ENCODE peak calls at places on chromosomes 13 and 19, in seven cellular contexts. One of them, this sample, is unnamed. For H3K36me3, the result is how much of the 10 kb centered on the place peaks cover.

GRCh38 chr13:49386664-49387063 is 57.2 kb downstream of the CAB39L start:
- DNase-seq in naive thymus-derived CD4-positive, alpha-beta T cell: no peak
- DNase-seq in suprapubic skin: no peak
- DNase-seq in GM23338: no peak
- DNase-seq in body of pancreas: no peak
- DNase-seq in MM.1S: no peak
- DNase-seq in colonic mucosa: no peak
- DNase-seq in this sample: no peak

GRCh38 chr19:48330012-48330681 is 4.8 kb downstream of the EMP3 start:
- DNase-seq in GM23338: peak
- DNase-seq in body of pancreas: peak
- DNase-seq in colonic mucosa: peak
- DNase-seq in naive thymus-derived CD4-positive, alpha-beta T cell: peak
- DNase-seq in suprapubic skin: peak
- DNase-seq in MM.1S: peak
- DNase-seq in this sample: peak

GRCh38 chr19:18743281-18743825 is 47.8 kb downstream of the COMP start:
- DNase-seq in colonic mucosa: peak
- DNase-seq in suprapubic skin: no peak
- DNase-seq in naive thymus-derived CD4-positive, alpha-beta T cell: no peak
- DNase-seq in GM23338: no peak
- DNase-seq in body of pancreas: peak
- DNase-seq in MM.1S: no peak
- DNase-seq in this sample: no peak

GRCh38 chr13:44895584-44895983 is 93.7 kb downstream of the NUFIP1 start:
- DNase-seq in suprapubic skin: no peak
- DNase-seq in MM.1S: no peak
- DNase-seq in colonic mucosa: no peak
- DNase-seq in GM23338: no peak
- DNase-seq in body of pancreas: no peak
- DNase-seq in naive thymus-derived CD4-positive, alpha-beta T cell: no peak
- DNase-seq in this sample: no peak

GRCh38 chr13:55013051-55013450 is 1984.4 kb downstream of the OLFM4 start:
- DNase-seq in body of pancreas: no peak
- DNase-seq in naive thymus-derived CD4-positive, alpha-beta T cell: no peak
- DNase-seq in GM23338: peak
- DNase-seq in colonic mucosa: no peak
- DNase-seq in MM.1S: no peak
- DNase-seq in suprapubic skin: no peak
- DNase-seq in this sample: no peak

GRCh38 chr19:44113784-44114390 is 688 bp downstream of the ZNF225 start:
- DNase-seq in suprapubic skin: peak
- DNase-seq in MM.1S: no peak
- DNase-seq in body of pancreas: peak
- DNase-seq in colonic mucosa: peak
- DNase-seq in naive thymus-derived CD4-positive, alpha-beta T cell: no peak
- DNase-seq in GM23338: peak
- DNase-seq in this sample: no peak

GRCh38 chr13:30984620-30985019 is 52.2 kb downstream of the TEX26 start:
- DNase-seq in MM.1S: no peak
- DNase-seq in body of pancreas: no peak
- DNase-seq in suprapubic skin: no peak
- DNase-seq in colonic mucosa: no peak
- DNase-seq in naive thymus-derived CD4-positive, alpha-beta T cell: no peak
- DNase-seq in GM23338: no peak
- DNase-seq in this sample: no peak

GRCh38 chr19:43644181-43644580 is 4.5 kb upstream of the CADM4 start:
- DNase-seq in MM.1S: no peak
- DNase-seq in body of pancreas: no peak
- DNase-seq in colonic mucosa: no peak
- DNase-seq in naive thymus-derived CD4-positive, alpha-beta T cell: no peak
- DNase-seq in GM23338: no peak
- DNase-seq in suprapubic skin: no peak
- DNase-seq in this sample: no peak

GRCh38 chr19:32404213-32404938 is 1.2 kb upstream of the DPY19L3 start:
- DNase-seq in suprapubic skin: no peak
- DNase-seq in body of pancreas: no peak
- DNase-seq in GM23338: peak
- DNase-seq in naive thymus-derived CD4-positive, alpha-beta T cell: no peak
- DNase-seq in MM.1S: no peak
- DNase-seq in colonic mucosa: no peak
- DNase-seq in this sample: no peak

GRCh38 chr13:98827449-98827848 is 75.0 kb upstream of the SLC15A1 start:
- DNase-seq in body of pancreas: no peak
- DNase-seq in suprapubic skin: no peak
- DNase-seq in naive thymus-derived CD4-positive, alpha-beta T cell: no peak
- DNase-seq in colonic mucosa: no peak
- DNase-seq in MM.1S: no peak
- DNase-seq in GM23338: peak
- DNase-seq in this sample: no peak

GRCh38 chr13:73367886-73368285 is 309.1 kb downstream of the KLF5 start:
- DNase-seq in colonic mucosa: no peak
- DNase-seq in body of pancreas: no peak
- DNase-seq in MM.1S: no peak
- DNase-seq in suprapubic skin: no peak
- DNase-seq in naive thymus-derived CD4-positive, alpha-beta T cell: no peak
- DNase-seq in GM23338: no peak
- DNase-seq in this sample: no peak

GRCh38 chr19:40806385-40807146 is 7.6 kb downstream of the EGLN2 start:
- DNase-seq in naive thymus-derived CD4-positive, alpha-beta T cell: peak
- DNase-seq in MM.1S: no peak
- DNase-seq in GM23338: peak
- DNase-seq in suprapubic skin: peak
- DNase-seq in colonic mucosa: peak
- DNase-seq in body of pancreas: no peak
- DNase-seq in this sample: peak

GRCh38 chr19:29775575-29775900 is 36.3 kb upstream of the CCNE1 start:
- DNase-seq in colonic mucosa: no peak
- DNase-seq in suprapubic skin: no peak
- DNase-seq in MM.1S: no peak
- DNase-seq in GM23338: peak
- DNase-seq in naive thymus-derived CD4-positive, alpha-beta T cell: no peak
- DNase-seq in body of pancreas: no peak
- DNase-seq in this sample: no peak

GRCh38 chr19:55676384-55676783 is 1.4 kb downstream of the EPN1 start:
- DNase-seq in colonic mucosa: no peak
- DNase-seq in GM23338: no peak
- DNase-seq in naive thymus-derived CD4-positive, alpha-beta T cell: no peak
- DNase-seq in suprapubic skin: no peak
- DNase-seq in body of pancreas: peak
- DNase-seq in MM.1S: no peak
- DNase-seq in this sample: no peak

GRCh38 chr13:69589531-69589930 is 518.1 kb upstream of the ATXN8OS start:
- DNase-seq in colonic mucosa: no peak
- DNase-seq in suprapubic skin: no peak
- DNase-seq in naive thymus-derived CD4-positive, alpha-beta T cell: no peak
- DNase-seq in MM.1S: no peak
- DNase-seq in body of pancreas: no peak
- DNase-seq in GM23338: no peak
- DNase-seq in this sample: no peak

GRCh38 chr13:50796463-50796862 is 47.0 kb downstream of the DLEU7 start:
- DNase-seq in suprapubic skin: no peak
- DNase-seq in naive thymus-derived CD4-positive, alpha-beta T cell: no peak
- DNase-seq in colonic mucosa: no peak
- DNase-seq in MM.1S: no peak
- DNase-seq in body of pancreas: no peak
- DNase-seq in GM23338: no peak
- DNase-seq in this sample: no peak

DNA sequence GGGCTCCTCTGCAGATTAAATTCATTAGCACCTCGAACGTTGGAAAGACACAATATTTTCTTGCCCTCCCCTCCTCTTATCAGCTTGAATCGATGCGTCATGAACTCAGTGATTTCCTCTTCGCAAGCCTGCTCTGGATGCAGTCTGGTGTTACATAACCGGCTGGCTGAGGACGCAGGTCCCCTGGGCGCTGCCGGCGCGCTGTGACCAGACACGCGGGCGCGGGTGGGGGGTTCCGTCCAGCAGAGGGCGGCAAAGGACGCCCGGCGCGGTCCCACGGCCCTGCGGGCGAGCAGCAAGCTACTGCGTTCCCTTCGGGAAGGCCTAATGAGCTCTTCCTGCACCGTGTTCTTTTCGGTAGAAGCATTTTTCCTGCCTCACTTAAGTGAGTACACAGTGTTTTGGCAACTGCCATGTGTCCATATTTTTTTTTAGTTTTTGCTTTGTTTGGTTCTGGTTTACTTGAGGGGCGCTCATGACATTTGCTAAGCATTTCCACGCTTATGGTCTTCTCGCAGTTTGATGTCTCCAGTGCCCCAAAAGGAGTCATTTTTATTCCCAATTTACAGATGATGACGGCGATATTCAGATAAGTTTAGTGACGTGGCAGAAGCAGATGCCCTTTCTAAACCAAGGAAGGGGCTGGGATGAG is 112.2 kb upstream of the MBNL2 start:
- DNase-seq in MM.1S: peak
- DNase-seq in body of pancreas: peak
- DNase-seq in suprapubic skin: peak
- DNase-seq in colonic mucosa: peak
- DNase-seq in GM23338: peak
- DNase-seq in naive thymus-derived CD4-positive, alpha-beta T cell: peak
- DNase-seq in this sample: peak
- H3K27ac ChIP-seq in MM.1S: no peak
- H3K27ac ChIP-seq in body of pancreas: peak
- H3K27ac ChIP-seq in suprapubic skin: no peak
- H3K27ac ChIP-seq in colonic mucosa: no peak
- H3K27ac ChIP-seq in GM23338: no peak
- H3K27ac ChIP-seq in naive thymus-derived CD4-positive, alpha-beta T cell: no peak
- H3K27ac ChIP-seq in this sample: no peak

GRCh38 chr19:10305139-10305806 is 4.3 kb downstream of the ZGLP1 start:
- DNase-seq in MM.1S: no peak
- DNase-seq in naive thymus-derived CD4-positive, alpha-beta T cell: no peak
- DNase-seq in suprapubic skin: no peak
- DNase-seq in colonic mucosa: no peak
- DNase-seq in body of pancreas: no peak
- DNase-seq in GM23338: no peak
- DNase-seq in this sample: no peak

GRCh38 chr19:10306327-10306726 is 3.3 kb downstream of the ZGLP1 start:
- DNase-seq in body of pancreas: no peak
- DNase-seq in GM23338: no peak
- DNase-seq in naive thymus-derived CD4-positive, alpha-beta T cell: no peak
- DNase-seq in MM.1S: no peak
- DNase-seq in suprapubic skin: no peak
- DNase-seq in colonic mucosa: no peak
- DNase-seq in this sample: no peak

DNA sequence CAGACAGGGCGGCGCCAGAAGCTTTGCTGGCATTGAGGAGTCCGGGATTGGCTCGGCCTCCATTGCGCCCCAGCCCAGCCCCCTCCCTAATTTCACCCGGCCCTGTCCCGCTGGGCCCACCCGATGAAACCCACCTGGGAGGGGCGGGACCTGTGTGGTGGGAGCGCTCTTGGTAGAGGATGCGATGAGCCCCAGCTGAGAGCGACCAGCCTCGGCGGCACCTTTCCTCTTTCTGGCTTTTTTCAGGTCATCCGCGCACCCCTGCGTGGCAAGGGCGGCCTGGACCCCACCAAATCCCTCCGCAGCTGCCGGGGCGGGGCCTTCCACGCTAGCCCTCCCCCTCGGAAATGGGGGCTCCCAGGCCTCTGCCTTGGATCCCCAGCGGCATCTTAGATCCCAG is at the start of gene ZGLP1:
- DNase-seq in colonic mucosa: no peak
- DNase-seq in suprapubic skin: no peak
- DNase-seq in naive thymus-derived CD4-positive, alpha-beta T cell: no peak
- DNase-seq in GM23338: no peak
- DNase-seq in body of pancreas: no peak
- DNase-seq in MM.1S: no peak
- DNase-seq in this sample: no peak
- H3K36me3 ChIP-seq in colonic mucosa: under half
- H3K36me3 ChIP-seq in suprapubic skin: under half
- H3K36me3 ChIP-seq in naive thymus-derived CD4-positive, alpha-beta T cell: under half
- H3K36me3 ChIP-seq in GM23338: under half
- H3K36me3 ChIP-seq in body of pancreas: under half
- H3K36me3 ChIP-seq in MM.1S: under half
- H3K36me3 ChIP-seq in this sample: under half

DNA sequence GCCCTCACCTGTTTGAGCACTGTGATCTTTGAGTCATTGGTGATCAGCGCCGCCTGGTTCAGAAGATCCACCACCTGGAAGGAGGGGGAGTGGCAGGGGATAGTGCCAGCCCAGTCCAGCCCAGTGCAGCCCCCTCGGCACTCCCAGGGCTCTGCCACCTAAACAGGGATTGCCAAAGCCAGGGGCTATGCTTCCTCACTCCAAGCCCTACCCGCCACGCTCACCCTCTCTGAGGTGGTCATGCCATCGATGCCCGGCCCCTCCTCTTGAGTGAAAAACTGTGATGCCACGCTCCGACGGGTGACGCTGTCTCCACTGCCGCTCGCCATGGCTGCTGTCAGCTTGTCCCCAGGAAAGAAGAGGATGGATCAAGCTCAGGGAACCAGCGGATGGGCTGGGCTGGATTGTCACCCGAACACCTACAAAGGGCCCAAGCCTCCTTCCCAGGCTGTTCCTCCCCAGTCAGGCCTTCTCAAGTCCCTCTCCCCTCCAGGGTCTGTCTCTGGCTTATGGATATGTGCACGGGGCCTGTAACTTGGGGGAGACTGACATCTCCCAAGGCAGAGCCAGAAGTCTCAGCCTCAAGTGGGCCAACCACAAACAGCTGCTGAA is 8.7 kb downstream of the SYMPK start:
- DNase-seq in suprapubic skin: no peak
- DNase-seq in naive thymus-derived CD4-positive, alpha-beta T cell: no peak
- DNase-seq in GM23338: no peak
- DNase-seq in MM.1S: no peak
- DNase-seq in body of pancreas: no peak
- DNase-seq in colonic mucosa: no peak
- DNase-seq in this sample: no peak
- H3K4me3 ChIP-seq in suprapubic skin: no peak
- H3K4me3 ChIP-seq in naive thymus-derived CD4-positive, alpha-beta T cell: no peak
- H3K4me3 ChIP-seq in GM23338: no peak
- H3K4me3 ChIP-seq in MM.1S: no peak
- H3K4me3 ChIP-seq in body of pancreas: no peak
- H3K4me3 ChIP-seq in colonic mucosa: no peak
- H3K4me3 ChIP-seq in this sample: no peak

DNA sequence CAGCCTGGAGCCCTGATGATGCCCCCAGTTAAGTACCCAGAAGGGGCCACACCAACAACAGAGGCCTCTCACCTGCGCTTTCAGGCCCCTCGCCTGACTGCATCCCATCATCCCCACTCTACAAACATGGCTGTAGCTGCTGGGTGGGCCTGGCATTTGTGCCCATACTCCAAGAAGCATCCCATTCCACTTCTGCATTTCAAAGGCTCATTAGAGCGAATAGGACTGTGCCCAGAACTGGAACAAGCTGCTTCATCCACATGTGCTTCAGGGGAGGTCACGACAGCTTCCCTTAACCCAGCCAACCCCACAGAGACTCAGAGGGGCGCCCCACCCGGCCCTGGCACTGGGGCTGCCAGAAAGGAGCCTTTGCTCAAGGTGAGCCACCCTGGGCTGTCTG is 156.9 kb downstream of the SIPA1L3 start:
- DNase-seq in suprapubic skin: no peak
- DNase-seq in MM.1S: no peak
- DNase-seq in naive thymus-derived CD4-positive, alpha-beta T cell: no peak
- DNase-seq in GM23338: no peak
- DNase-seq in colonic mucosa: no peak
- DNase-seq in body of pancreas: no peak
- DNase-seq in this sample: no peak
- H3K27ac ChIP-seq in suprapubic skin: no peak
- H3K27ac ChIP-seq in MM.1S: no peak
- H3K27ac ChIP-seq in naive thymus-derived CD4-positive, alpha-beta T cell: no peak
- H3K27ac ChIP-seq in GM23338: no peak
- H3K27ac ChIP-seq in colonic mucosa: peak
- H3K27ac ChIP-seq in body of pancreas: peak
- H3K27ac ChIP-seq in this sample: no peak

GRCh38 chr19:3113100-3114017 is 19.2 kb downstream of the GNA11 start:
- DNase-seq in MM.1S: no peak
- DNase-seq in GM23338: no peak
- DNase-seq in suprapubic skin: no peak
- DNase-seq in colonic mucosa: no peak
- DNase-seq in body of pancreas: no peak
- DNase-seq in naive thymus-derived CD4-positive, alpha-beta T cell: no peak
- DNase-seq in this sample: no peak
- H3K36me3 ChIP-seq in MM.1S: under half
- H3K36me3 ChIP-seq in GM23338: under half
- H3K36me3 ChIP-seq in suprapubic skin: half or more
- H3K36me3 ChIP-seq in colonic mucosa: under half
- H3K36me3 ChIP-seq in body of pancreas: under half
- H3K36me3 ChIP-seq in naive thymus-derived CD4-positive, alpha-beta T cell: under half
- H3K36me3 ChIP-seq in this sample: under half

This sample was measured in CD4-positive, CD25-positive, alpha-beta regulatory T cell.